ENCODE peak calls at places on chromosome 20, in five cellular contexts. X is GM12878, L is H1, Q is A549, A is HepG2. F is an unnamed sample.
A peak's percentile ranks its signal among the peaks of the same experiment; 100 is the strongest.

GRCh38 chr20:15179426-15180190 is 842.2 kb upstream of the FLRT3 start:
- DNase-seq in A (no peak), Q (no peak), L (no peak), X (no peak), F (no peak)

GRCh38 chr20:19252670-19253120 is 40.3 kb downstream of the SLC24A3 start:
- DNase-seq in A (no peak), Q (no peak), X (no peak), L (no peak), F (no peak)

GRCh38 chr20:23630392-23630849 is 7.3 kb downstream of the CST3 start:
- DNase-seq in A (no peak), L (no peak), X (no peak), Q (no peak), F (no peak)

GRCh38 chr20:49983848-49984408 is 1.1 kb downstream of the SNAI1 start:
- DNase-seq in L (no peak), X (no peak), Q (no peak), A (no peak), F (no peak)

GRCh38 chr20:44271915-44272663 is 25.0 kb downstream of the GDAP1L1 start:
- DNase-seq in L (peak; percentile 27), A (no peak), Q (no peak), X (no peak), F (peak; percentile 15)

GRCh38 chr20:2281563-2281962 is 14.2 kb upstream of the TGM3 start:
- DNase-seq in A (no peak), Q (no peak), L (no peak), X (no peak), F (no peak)

GRCh38 chr20:49344975-49345374 is 67.1 kb upstream of the ZNFX1 start:
- DNase-seq in Q (peak; percentile 83), X (no peak), A (no peak), L (no peak), F (no peak)

GRCh38 chr20:62529916-62530642 is 54.3 kb upstream of the GATA5 start:
- DNase-seq in A (no peak), X (no peak), L (no peak), Q (no peak), F (peak; percentile 73)

GRCh38 chr20:9829835-9830234 is 9.0 kb downstream of the PAK5 start:
- DNase-seq in X (no peak), L (no peak), A (no peak), Q (no peak), F (no peak)

GRCh38 chr20:38059832-38060231 is 26.3 kb downstream of the RPRD1B start:
- DNase-seq in Q (peak; percentile 77), L (no peak), X (no peak), A (peak; percentile 93), F (no peak)

GRCh38 chr20:61899971-61900370 is 165.7 kb downstream of the TAF4 start:
- DNase-seq in X (no peak), A (no peak), L (no peak), Q (no peak), F (no peak)

GRCh38 chr20:49916146-49917002 is 1.0 kb upstream of the SPATA2 start:
- DNase-seq in L (no peak), Q (peak; percentile 79), X (no peak), A (peak; percentile 100), F (peak; percentile 85)

GRCh38 chr20:32241807-32242206 is 34.1 kb downstream of the POFUT1 start:
- DNase-seq in Q (no peak), A (no peak), L (no peak), X (no peak), F (no peak)

GRCh38 chr20:14495066-14495465 is 157.7 kb upstream of the FLRT3 start:
- DNase-seq in X (no peak), L (no peak), Q (no peak), A (no peak), F (no peak)

GRCh38 chr20:37584238-37584807 is 56.6 kb upstream of the BLCAP start:
- DNase-seq in A (no peak), L (no peak), Q (no peak), X (no peak), F (no peak)

GRCh38 chr20:2353231-2353630 is 27.5 kb upstream of the TGM6 start:
- DNase-seq in X (no peak), Q (no peak), L (no peak), A (no peak), F (peak; percentile 35)

GRCh38 chr20:2879148-2879547 is 5.9 kb downstream of the PTPRA start:
- DNase-seq in X (no peak), A (no peak), Q (no peak), L (no peak), F (no peak)

GRCh38 chr20:2509794-2510193 is 1.1 kb upstream of the ZNF343 start:
- DNase-seq in L (peak; percentile 33), X (no peak), A (peak; percentile 45), Q (no peak), F (no peak)

GRCh38 chr20:17559338-17559737 is 10.5 kb upstream of the DSTN start:
- DNase-seq in X (no peak), A (no peak), Q (no peak), L (no peak), F (no peak)

GRCh38 chr20:6698056-6698455 is 69.4 kb upstream of the BMP2 start:
- DNase-seq in A (peak; percentile 66), L (peak; percentile 43), Q (no peak), X (no peak), F (no peak)

GRCh38 chr20:24773751-24774201 is 175.3 kb upstream of the CST7 start:
- DNase-seq in A (no peak), L (no peak), Q (peak; percentile 73), X (peak; percentile 15), F (no peak)

GRCh38 chr20:43831496-43832065 is 83.1 kb upstream of the TOX2 start:
- DNase-seq in Q (no peak), A (no peak), X (no peak), L (no peak), F (no peak)

GRCh38 chr20:57712851-57713504 is 3.2 kb upstream of the PMEPA1 start:
- DNase-seq in L (no peak), Q (no peak), X (no peak), A (no peak), F (no peak)

GRCh38 chr20:39458452-39458851 is 496.3 kb downstream of the DHX35 start:
- DNase-seq in Q (no peak), A (no peak), X (no peak), L (no peak), F (no peak)

GRCh38 chr20:62979310-62979709 is 26.8 kb downstream of the SLC17A9 start:
- DNase-seq in A (no peak), Q (no peak), L (no peak), X (no peak), F (no peak)

DNA sequence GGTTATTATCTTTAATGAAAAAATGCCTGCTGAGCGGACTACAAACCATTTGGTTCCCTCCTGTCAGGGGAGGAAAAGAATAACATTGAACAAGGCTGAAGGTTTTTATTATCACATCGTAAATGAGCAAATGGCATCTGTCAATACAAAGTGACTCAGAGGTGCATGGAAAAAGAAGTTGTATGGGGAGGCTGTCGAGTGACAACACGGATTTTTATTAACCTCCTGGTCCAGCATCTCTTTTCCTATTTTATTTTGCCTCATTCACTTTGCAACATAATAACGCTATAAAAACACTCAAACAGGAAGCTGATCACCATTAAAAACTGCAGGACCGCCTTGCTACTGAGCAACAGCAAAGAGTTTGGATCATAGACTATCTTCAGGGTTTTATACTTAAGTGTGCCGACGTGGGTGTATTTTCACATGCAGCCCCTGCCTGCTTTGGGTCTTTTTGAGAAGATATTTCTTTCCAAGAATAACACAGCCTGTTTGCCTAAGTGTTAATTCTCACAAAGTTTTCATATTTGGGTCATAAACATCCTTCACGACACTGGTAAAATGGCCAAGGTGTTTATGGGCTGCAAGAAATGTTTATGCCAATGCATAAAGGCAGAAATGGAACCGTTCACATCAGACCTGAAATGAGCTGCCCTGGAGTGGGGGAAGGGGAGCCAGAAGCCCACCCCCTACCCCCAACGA is 132.1 kb upstream of the SALL4 start:
- DNase-seq in Q (no peak), A (no peak), L (no peak), X (no peak), F (no peak)
- TF ChIP-seq HDAC2 in Q (no peak), A (no peak), L (no peak), X (no peak), F (no peak)

GRCh38 chr20:48153105-48153504 is 367.8 kb upstream of the SULF2 start:
- DNase-seq in X (no peak), L (no peak), A (no peak), Q (no peak), F (no peak)
- TF ChIP-seq HDAC2 in X (no peak), L (no peak), A (no peak), Q (no peak), F (no peak)

GRCh38 chr20:51193066-51193772 is 170.3 kb upstream of the KCNG1 start:
- DNase-seq in L (no peak), X (no peak), A (no peak), Q (no peak), F (no peak)

GRCh38 chr20:51196991-51197651 is 174.2 kb upstream of the KCNG1 start:
- DNase-seq in X (no peak), L (no peak), A (no peak), Q (no peak), F (no peak)

GRCh38 chr20:51198238-51198637 is 175.3 kb upstream of the KCNG1 start:
- DNase-seq in L (no peak), X (no peak), A (no peak), Q (no peak), F (no peak)

GRCh38 chr20:51195990-51196389 is 173.1 kb upstream of the KCNG1 start:
- DNase-seq in Q (no peak), L (no peak), A (no peak), X (no peak), F (no peak)

DNA sequence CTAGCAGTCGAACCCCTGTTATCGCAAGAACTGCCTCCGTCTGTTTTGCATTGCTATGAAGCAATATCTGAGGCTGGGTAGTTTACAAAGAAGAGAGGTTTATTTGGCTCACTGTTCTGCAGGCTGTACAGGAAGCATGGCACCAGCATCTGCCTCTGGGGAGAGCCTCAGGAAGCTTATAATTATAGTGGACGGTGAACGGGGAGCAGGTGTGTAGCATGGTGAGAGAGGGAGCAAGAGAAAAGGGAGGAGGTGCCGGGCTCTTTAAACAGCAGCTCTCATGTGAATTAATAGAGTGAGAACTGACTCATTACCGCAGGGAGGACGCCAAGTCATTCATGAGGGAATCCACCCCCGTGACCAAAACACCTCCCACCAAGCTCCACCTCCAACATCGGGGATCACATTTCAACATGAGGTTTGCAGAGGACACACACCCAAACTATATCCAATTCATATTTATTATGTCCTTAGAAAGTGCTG is 172.6 kb upstream of the KCNG1 start:
- DNase-seq in A (no peak), Q (no peak), L (no peak), X (no peak), F (peak; percentile 41)
- TF ChIP-seq HDAC2 in A (no peak), Q (no peak), L (no peak), X (no peak), F (no peak)

GRCh38 chr20:11394145-11394833 is 523.4 kb upstream of the BTBD3 start:
- DNase-seq in L (no peak), Q (no peak), A (no peak), X (no peak), F (no peak)
- TF ChIP-seq HDAC2 in L (no peak), Q (no peak), A (no peak), X (no peak), F (no peak)

DNA sequence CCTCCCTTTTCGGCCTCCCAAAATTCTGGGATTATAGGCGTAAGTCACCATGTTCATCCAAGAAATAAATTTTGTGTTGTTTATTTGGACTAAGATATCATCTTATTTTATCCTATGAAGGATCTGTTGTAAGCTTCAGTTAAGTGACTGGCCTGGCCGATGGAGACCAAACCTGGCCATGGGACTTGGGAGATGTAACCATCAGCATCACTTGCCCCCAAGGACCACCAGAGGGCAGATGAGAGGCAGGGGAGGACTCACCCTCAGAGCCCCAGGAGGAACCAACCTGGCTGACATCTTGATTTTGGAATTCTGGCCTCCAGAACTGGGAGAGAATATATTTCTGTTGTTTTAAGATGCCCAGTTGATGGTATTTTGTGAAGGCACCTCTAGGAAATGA is 266.7 kb downstream of the CDH26 start:
- DNase-seq in Q (peak; percentile 31), X (no peak), A (peak; percentile 38), L (no peak), F (peak; percentile 65)
- TF ChIP-seq HDAC2 in Q (no peak), X (no peak), A (no peak), L (no peak), F (no peak)